ENCODE peak calls at places on chromosomes 16 and 17, in seven cellular contexts. M is kidney, J is PC-9, A is IMR-90, C is A673, U is aorta, P is breast epithelium. X is an unnamed sample.

GRCh38 chr16:68575082-68575481 is 36.0 kb downstream of the ZFP90 start:
- DNase-seq in A (no peak), P (no peak), M (no peak), J (no peak), C (no peak), U (no peak), X (no peak)

GRCh38 chr17:67021196-67021595 is 23.2 kb upstream of the CACNG1 start:
- DNase-seq in C (peak; percentile 10), M (no peak), J (no peak), U (no peak), P (no peak), A (no peak), X (no peak)

GRCh38 chr17:56658648-56659047 is 65.1 kb downstream of the NOG start:
- DNase-seq in P (no peak), U (no peak), J (peak; percentile 91), A (no peak), C (no peak), M (no peak), X (no peak)

GRCh38 chr17:76726766-76727718 is at the start of gene METTL23:
- DNase-seq in J (no peak), C (peak; percentile 69), P (peak; percentile 81), U (peak; percentile 95), A (peak; percentile 77), M (peak; percentile 95), X (peak; percentile 91)

GRCh38 chr17:32488604-32489180 is 1.9 kb downstream of the CDK5R1 start:
- DNase-seq in J (no peak), A (no peak), U (no peak), P (no peak), M (no peak), C (no peak), X (no peak)

GRCh38 chr17:49547566-49547965 is 28.1 kb upstream of the NXPH3 start:
- DNase-seq in C (no peak), M (peak; percentile 63), P (no peak), A (no peak), J (no peak), U (no peak), X (no peak)

GRCh38 chr17:50056961-50057330 is 1.0 kb downstream of the ITGA3 start:
- DNase-seq in J (peak; percentile 44), A (peak; percentile 64), M (peak; percentile 74), P (no peak), U (no peak), C (no peak), X (no peak)

GRCh38 chr16:57575468-57576277 is 33.2 kb downstream of the ADGRG5 start:
- DNase-seq in M (peak; percentile 54), J (no peak), C (no peak), U (peak; percentile 68), A (no peak), P (no peak), X (peak; percentile 58)

GRCh38 chr17:34146440-34147043 is 108.5 kb upstream of the CCL2 start:
- DNase-seq in P (peak; percentile 80), U (no peak), A (no peak), J (no peak), C (peak; percentile 18), M (no peak), X (no peak)

GRCh38 chr16:67537636-67538591 is 9.3 kb downstream of the RIPOR1 start:
- DNase-seq in M (peak; percentile 93), A (no peak), C (no peak), P (peak; percentile 64), U (peak; percentile 89), J (no peak), X (no peak)

GRCh38 chr17:2090210-2090641 is 35.3 kb downstream of the HIC1 start:
- DNase-seq in A (no peak), U (no peak), J (no peak), P (no peak), C (no peak), M (peak; percentile 29), X (no peak)

GRCh38 chr16:474420-475122 is 49.1 kb downstream of the RAB11FIP3 start:
- DNase-seq in A (no peak), C (no peak), U (no peak), M (no peak), P (no peak), J (no peak), X (no peak)

GRCh38 chr16:22220076-22220453 is 14.0 kb downstream of the EEF2K start:
- DNase-seq in C (peak; percentile 83), J (no peak), M (peak; percentile 87), U (no peak), A (peak; percentile 27), P (no peak), X (no peak)

GRCh38 chr17:21463779-21464407 is 87.7 kb downstream of the KCNJ12 start:
- DNase-seq in P (no peak), M (peak; percentile 51), A (no peak), J (no peak), U (no peak), C (no peak), X (no peak)

GRCh38 chr16:10808850-10809249 is 9.7 kb downstream of the TVP23A start:
- DNase-seq in C (no peak), U (no peak), A (no peak), J (no peak), P (no peak), M (no peak), X (no peak)

GRCh38 chr17:4064366-4064765 is 78.5 kb downstream of the ZZEF1 start:
- DNase-seq in P (no peak), A (no peak), C (no peak), U (no peak), M (no peak), J (no peak), X (no peak)

DNA sequence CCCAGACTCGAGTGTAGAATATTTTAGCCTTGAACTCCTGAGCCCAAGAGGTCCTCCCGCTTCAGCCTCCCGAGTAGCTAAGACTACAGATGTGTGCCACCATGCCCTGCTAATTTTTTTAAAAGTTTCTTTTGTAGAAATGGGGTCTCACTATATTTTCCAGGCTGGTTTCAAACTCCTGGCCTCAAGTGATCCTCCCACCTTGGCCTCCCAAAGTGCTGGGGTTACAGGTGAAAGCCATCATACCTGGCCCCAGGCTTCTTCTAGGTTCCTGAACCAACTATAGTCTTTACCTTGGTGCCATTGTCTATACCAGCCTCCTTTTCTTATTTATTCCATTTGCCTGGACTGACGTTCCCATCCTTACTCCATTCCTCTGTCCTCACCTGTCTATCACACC is 17.1 kb upstream of the PRKAR1A start:
- DNase-seq in U (no peak), M (no peak), C (no peak), J (no peak), P (no peak), A (no peak), X (no peak)
- H3K4me1 ChIP-seq in U (no peaks in the 10 kb centered on the region), M (peaks cover 3% of the 10 kb centered on the region), C (no peaks in the 10 kb centered on the region), J (no peaks in the 10 kb centered on the region), P (peaks cover 7% of the 10 kb centered on the region), A (no peaks in the 10 kb centered on the region), X (no peaks in the 10 kb centered on the region)

GRCh38 chr17:75633484-75634375 is 496 bp downstream of the SMIM5 start:
- DNase-seq in C (peak; percentile 94), U (peak; percentile 95), M (peak; percentile 96), A (peak; percentile 88), J (peak; percentile 89), P (peak; percentile 97), X (peak; percentile 94)
- H3K4me3 ChIP-seq in C (peak overlapping the region; percentile 22), U (no peak overlapping the region), M (peak overlapping the region; percentile 5), A (no peak overlapping the region), J (no peak overlapping the region), P (no peak overlapping the region), X (no peak overlapping the region)

DNA sequence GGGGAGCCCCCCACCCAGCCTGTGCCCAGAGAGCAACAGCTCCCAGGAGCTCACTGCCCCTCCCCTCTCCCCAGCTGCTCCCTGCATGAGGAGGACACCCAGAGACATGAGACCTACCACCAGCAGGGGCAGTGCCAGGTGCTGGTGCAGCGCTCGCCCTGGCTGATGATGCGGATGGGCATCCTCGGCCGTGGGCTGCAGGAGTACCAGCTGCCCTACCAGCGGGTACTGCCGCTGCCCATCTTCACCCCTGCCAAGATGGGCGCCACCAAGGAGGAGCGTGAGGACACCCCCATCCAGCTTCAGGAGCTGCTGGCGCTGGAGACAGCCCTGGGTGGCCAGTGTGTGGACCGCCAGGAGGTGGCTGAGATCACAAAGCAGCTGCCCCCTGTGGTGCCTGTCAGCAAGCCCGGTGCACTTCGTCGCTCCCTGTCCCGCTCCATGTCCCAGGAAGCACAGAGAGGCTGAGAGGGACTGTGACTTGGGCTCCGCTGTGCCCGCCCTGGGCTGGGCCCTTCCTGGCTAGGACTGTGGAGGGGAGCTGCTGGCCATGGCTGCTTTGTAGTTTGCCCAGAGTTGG is 583 bp downstream of the TCAP start:
- DNase-seq in U (no peak), A (no peak), C (no peak), J (no peak), M (peak; percentile 77), P (no peak), X (peak; percentile 70)
- H3K4me1 ChIP-seq in U (no peaks in the 10 kb centered on the region), A (peaks cover 7% of the 10 kb centered on the region), C (no peaks in the 10 kb centered on the region), J (peaks cover 35% of the 10 kb centered on the region), M (peaks cover 19% of the 10 kb centered on the region), P (peaks cover 34% of the 10 kb centered on the region), X (peaks cover 60% of the 10 kb centered on the region)

GRCh38 chr16:28204622-28205021 is 7.1 kb downstream of the XPO6 start:
- DNase-seq in U (no peak), A (no peak), J (no peak), P (no peak), C (no peak), M (no peak), X (no peak)
- H3K4me3 ChIP-seq in U (no peak overlapping the region), A (no peak overlapping the region), J (no peak overlapping the region), P (no peak overlapping the region), C (no peak overlapping the region), M (no peak overlapping the region), X (no peak overlapping the region)

DNA sequence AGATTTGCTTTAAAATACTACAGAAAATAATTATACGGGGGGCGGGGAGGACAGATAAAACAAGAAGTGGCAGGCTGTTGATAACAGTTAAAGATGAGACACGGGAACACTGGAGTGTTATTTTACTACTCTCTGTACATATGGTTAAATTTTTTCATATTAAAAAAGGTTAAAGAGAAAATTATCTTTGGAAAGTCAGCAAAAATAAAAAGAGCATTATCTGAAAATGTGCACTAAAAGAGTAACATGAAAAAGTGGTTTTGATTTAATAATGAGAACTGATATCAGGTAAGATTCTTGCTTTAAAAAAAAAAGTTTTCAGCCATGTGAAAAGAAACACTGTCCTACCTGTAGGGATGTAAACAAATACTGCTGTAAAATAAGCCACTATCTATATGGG is 46.9 kb downstream of the ERN1 start:
- DNase-seq in U (no peak), P (no peak), M (no peak), J (no peak), A (no peak), C (no peak), X (no peak)
- H3K4me1 ChIP-seq in U (no peaks in the 10 kb centered on the region), P (peaks cover 12% of the 10 kb centered on the region), M (peaks cover 3% of the 10 kb centered on the region), J (peaks cover 77% of the 10 kb centered on the region), A (peaks cover 18% of the 10 kb centered on the region), C (peaks cover 13% of the 10 kb centered on the region), X (no peaks in the 10 kb centered on the region)

X was measured in tibial artery.